ENCODE peak calls at places on chromosomes 1 and 21, in eight cellular contexts. C is non-pigmented ciliary epithelial cell; W is WTC11; Y is stimulated activated CD8-positive, alpha-beta memory T cell treated with anti-CD3 and anti-CD28 coated beads, Interleukin-15, amount 100 ng/mL, for 1 hour; E is amniotic stem cell; T is neuronal stem cell; O is NAMALWA; V is hepatocyte. Z is an unnamed sample.

GRCh38 chr1:66265268-66265667 is 268.7 kb upstream of the SGIP1 start:
- DNase-seq in C (no peak), W (no peak), Y (no peak), E (no peak), T (no peak), O (no peak), V (no peak), Z (no peak)

GRCh38 chr1:44808063-44808937 is at the start of gene BTBD19:
- DNase-seq in C (peak), W (peak), Y (no peak), E (peak), T (no peak), O (no peak), V (peak), Z (peak)

GRCh38 chr1:223479718-223480425 is 86.7 kb downstream of the CCDC185 start:
- DNase-seq in C (no peak), W (no peak), Y (no peak), E (no peak), T (no peak), O (no peak), V (peak), Z (no peak)

GRCh38 chr21:33658919-33659318 is 16.6 kb downstream of the ITSN1 start:
- DNase-seq in C (no peak), W (no peak), Y (no peak), E (no peak), T (no peak), O (no peak), V (no peak), Z (no peak)

GRCh38 chr1:29179641-29180184 is 2.0 kb downstream of the SRSF4 start:
- DNase-seq in C (no peak), W (no peak), Y (no peak), E (no peak), T (no peak), O (peak), V (no peak), Z (no peak)

GRCh38 chr1:228405979-228406265 is 713 bp downstream of the TRIM11 start:
- DNase-seq in C (no peak), W (no peak), Y (no peak), E (no peak), T (no peak), O (no peak), V (no peak), Z (no peak)

GRCh38 chr1:77126309-77126708 is 92.9 kb downstream of the PIGK start:
- DNase-seq in C (peak), W (peak), Y (no peak), E (peak), T (peak), O (peak), V (peak), Z (peak)

GRCh38 chr1:58823481-58824010 is 39.7 kb upstream of the JUN start:
- DNase-seq in C (no peak), W (no peak), Y (no peak), E (peak), T (no peak), O (no peak), V (peak), Z (peak)

GRCh38 chr1:162195567-162195966 is 126.1 kb downstream of the NOS1AP start:
- DNase-seq in C (no peak), W (no peak), Y (no peak), E (no peak), T (no peak), O (no peak), V (no peak), Z (no peak)

GRCh38 chr21:36589352-36589971 is 109.5 kb upstream of the SIM2 start:
- DNase-seq in C (no peak), W (peak), Y (no peak), E (no peak), T (no peak), O (peak), V (peak), Z (no peak)

GRCh38 chr1:8115769-8116167 is 89.7 kb upstream of the ERRFI1 start:
- DNase-seq in C (no peak), W (no peak), Y (no peak), E (no peak), T (no peak), O (no peak), V (no peak), Z (no peak)

GRCh38 chr21:45309069-45309521 is 21.4 kb upstream of the POFUT2 start:
- DNase-seq in C (no peak), W (peak), Y (no peak), E (no peak), T (peak), O (peak), V (peak), Z (peak)

GRCh38 chr1:2108213-2108876 is 58.1 kb downstream of the PRKCZ start:
- DNase-seq in C (no peak), W (peak), Y (no peak), E (no peak), T (peak), O (peak), V (peak), Z (peak)

GRCh38 chr1:109388884-109389637 is 8.7 kb downstream of the SORT1 start:
- DNase-seq in C (no peak), W (no peak), Y (no peak), E (no peak), T (no peak), O (no peak), V (no peak), Z (no peak)

GRCh38 chr1:86965827-86966182 is 51.4 kb downstream of the HS2ST1 start:
- DNase-seq in C (no peak), W (no peak), Y (no peak), E (no peak), T (no peak), O (no peak), V (no peak), Z (no peak)

GRCh38 chr1:53078333-53079101 is 16.5 kb downstream of the PODN start:
- DNase-seq in C (no peak), W (no peak), Y (no peak), E (no peak), T (no peak), O (no peak), V (no peak), Z (no peak)

GRCh38 chr1:38891753-38892152 is 10.4 kb upstream of the GJA9 start:
- DNase-seq in C (no peak), W (peak), Y (no peak), E (no peak), T (no peak), O (peak), V (no peak), Z (no peak)

GRCh38 chr1:165143437-165144065 is 213.0 kb downstream of the LMX1A start:
- DNase-seq in C (no peak), W (peak), Y (no peak), E (no peak), T (no peak), O (peak), V (peak), Z (no peak)

Z was measured in SJSA1.